ENCODE peak calls at places on chromosomes 1 and 21, in eight cellular contexts. G, Y, X, K, D, P, T and Q are unnamed samples.

GRCh38 chr1:212470059-212470458 is 37.3 kb downstream of the NENF start:
- DNase-seq in G (peak), Y (peak), X (peak), K (peak), D (peak), P (peak), T (no peak), Q (no peak)

GRCh38 chr1:46721204-46721603 is 2.3 kb upstream of the EFCAB14 start:
- DNase-seq in G (no peak), Y (no peak), X (no peak), K (no peak), D (no peak), P (no peak), T (no peak), Q (no peak)

GRCh38 chr1:38786040-38786436 is 73.5 kb downstream of the RRAGC start:
- DNase-seq in G (no peak), Y (no peak), X (no peak), K (no peak), D (no peak), P (no peak), T (no peak), Q (no peak)

GRCh38 chr1:6259491-6260362 is 1.2 kb downstream of the GPR153 start:
- DNase-seq in G (peak), Y (peak), X (peak), K (peak), D (peak), P (peak), T (peak), Q (peak)

GRCh38 chr21:42248783-42249597 is 30.1 kb downstream of the ABCG1 start:
- DNase-seq in G (no peak), Y (no peak), X (no peak), K (no peak), D (no peak), P (no peak), T (no peak), Q (no peak)

GRCh38 chr1:199161319-199161680 is 522.5 kb downstream of the PTPRC start:
- DNase-seq in G (no peak), Y (no peak), X (no peak), K (no peak), D (no peak), P (no peak), T (no peak), Q (no peak)

GRCh38 chr1:14055442-14056225 is 355.6 kb downstream of the PRDM2 start:
- DNase-seq in G (no peak), Y (no peak), X (no peak), K (peak), D (no peak), P (no peak), T (no peak), Q (no peak)

GRCh38 chr1:78586572-78586971 is 33.7 kb upstream of the IFI44L start:
- DNase-seq in G (no peak), Y (peak), X (no peak), K (peak), D (no peak), P (peak), T (no peak), Q (no peak)

GRCh38 chr1:234528073-234528865 is 49.3 kb upstream of the TARBP1 start:
- DNase-seq in G (no peak), Y (no peak), X (no peak), K (no peak), D (no peak), P (no peak), T (no peak), Q (no peak)

DNA sequence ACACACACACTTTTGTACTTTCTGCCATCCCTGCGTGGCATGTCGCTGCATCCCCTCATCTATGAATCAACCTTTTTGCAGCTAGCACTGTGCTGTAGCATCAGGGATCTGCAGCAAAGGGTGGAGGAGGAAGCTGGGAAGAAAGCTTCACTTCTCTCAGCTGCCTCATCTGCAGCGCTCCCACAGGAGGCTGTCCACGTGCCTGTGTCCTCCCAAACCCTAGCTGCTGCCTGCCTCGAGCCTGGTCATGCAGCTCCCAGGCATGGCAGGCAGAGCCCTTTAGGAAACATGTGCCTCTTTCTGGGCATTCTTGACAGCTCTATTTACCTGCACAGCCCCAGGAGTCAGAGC is 262.1 kb upstream of the SGIP1 start:
- DNase-seq in G (peak), Y (peak), X (no peak), K (peak), D (peak), P (peak), T (no peak), Q (no peak)
- H3K4me3 ChIP-seq in G (no peak), Y (peak), X (no peak), K (no peak), D (no peak), P (peak), T (no peak), Q (no peak)

GRCh38 chr1:23693599-23693998 is 2.0 kb downstream of the RPL11 start:
- DNase-seq in G (no peak), Y (no peak), X (no peak), K (no peak), D (no peak), P (no peak), T (no peak), Q (no peak)
- H3K4me3 ChIP-seq in G (peak), Y (peak), X (no peak), K (peak), D (no peak), P (peak), T (no peak), Q (no peak)

GRCh38 chr1:89631756-89632155 is 1.2 kb upstream of the LRRC8C start:
- DNase-seq in G (no peak), Y (no peak), X (no peak), K (no peak), D (no peak), P (no peak), T (peak), Q (no peak)
- H3K4me3 ChIP-seq in G (peak), Y (peak), X (no peak), K (no peak), D (peak), P (no peak), T (peak), Q (peak)

GRCh38 chr1:8456306-8456912 is 138.5 kb downstream of the SLC45A1 start:
- DNase-seq in G (no peak), Y (peak), X (no peak), K (peak), D (no peak), P (peak), T (no peak), Q (no peak)
- H3K4me3 ChIP-seq in G (no peak), Y (no peak), X (no peak), K (no peak), D (no peak), P (no peak), T (no peak), Q (no peak)

GRCh38 chr1:64043976-64044375 is 159.4 kb upstream of the UBE2U start:
- DNase-seq in G (no peak), Y (peak), X (no peak), K (peak), D (no peak), P (peak), T (no peak), Q (no peak)
- H3K4me3 ChIP-seq in G (no peak), Y (no peak), X (no peak), K (no peak), D (no peak), P (no peak), T (no peak), Q (no peak)

GRCh38 chr1:32701421-32701911 is 1.1 kb downstream of the SYNC start:
- DNase-seq in G (no peak), Y (no peak), X (no peak), K (no peak), D (no peak), P (no peak), T (peak), Q (no peak)
- H3K4me3 ChIP-seq in G (peak), Y (peak), X (no peak), K (peak), D (peak), P (peak), T (no peak), Q (no peak)

GRCh38 chr1:205344010-205344808 is 12.5 kb downstream of the KLHDC8A start:
- DNase-seq in G (no peak), Y (no peak), X (no peak), K (no peak), D (no peak), P (no peak), T (peak), Q (peak)
- H3K4me3 ChIP-seq in G (peak), Y (no peak), X (no peak), K (no peak), D (peak), P (peak), T (peak), Q (no peak)

GRCh38 chr1:206664740-206665139 is 20.0 kb upstream of the MAPKAPK2 start:
- DNase-seq in G (no peak), Y (no peak), X (no peak), K (no peak), D (no peak), P (no peak), T (no peak), Q (no peak)

GRCh38 chr1:206661161-206661820 is 23.4 kb upstream of the MAPKAPK2 start:
- DNase-seq in G (no peak), Y (no peak), X (no peak), K (no peak), D (no peak), P (no peak), T (no peak), Q (no peak)

GRCh38 chr1:206666954-206667353 is 17.8 kb upstream of the MAPKAPK2 start:
- DNase-seq in G (no peak), Y (no peak), X (no peak), K (no peak), D (no peak), P (no peak), T (no peak), Q (no peak)

GRCh38 chr1:206662396-206663092 is 22.2 kb upstream of the MAPKAPK2 start:
- DNase-seq in G (no peak), Y (no peak), X (no peak), K (no peak), D (no peak), P (no peak), T (no peak), Q (no peak)

GRCh38 chr1:206663832-206664652 is 20.7 kb upstream of the MAPKAPK2 start:
- DNase-seq in G (peak), Y (peak), X (peak), K (peak), D (peak), P (peak), T (peak), Q (peak)
- H3K4me3 ChIP-seq in G (no peak), Y (no peak), X (no peak), K (no peak), D (no peak), P (no peak), T (no peak), Q (no peak)

GRCh38 chr1:58893257-58893869 is 109.5 kb upstream of the JUN start:
- DNase-seq in G (no peak), Y (no peak), X (peak), K (no peak), D (no peak), P (peak), T (no peak), Q (no peak)

GRCh38 chr1:58896211-58897183 is 112.7 kb upstream of the JUN start:
- DNase-seq in G (no peak), Y (no peak), X (peak), K (no peak), D (no peak), P (no peak), T (no peak), Q (no peak)

GRCh38 chr1:58895559-58896135 is 111.8 kb upstream of the JUN start:
- DNase-seq in G (no peak), Y (no peak), X (no peak), K (no peak), D (no peak), P (no peak), T (no peak), Q (no peak)

GRCh38 chr1:58891347-58891746 is 107.5 kb upstream of the JUN start:
- DNase-seq in G (no peak), Y (no peak), X (no peak), K (no peak), D (no peak), P (no peak), T (no peak), Q (no peak)

GRCh38 chr1:58895082-58895481 is 111.2 kb upstream of the JUN start:
- DNase-seq in G (no peak), Y (no peak), X (peak), K (no peak), D (no peak), P (no peak), T (no peak), Q (no peak)
- H3K4me3 ChIP-seq in G (no peak), Y (no peak), X (no peak), K (no peak), D (no peak), P (no peak), T (no peak), Q (no peak)

DNA sequence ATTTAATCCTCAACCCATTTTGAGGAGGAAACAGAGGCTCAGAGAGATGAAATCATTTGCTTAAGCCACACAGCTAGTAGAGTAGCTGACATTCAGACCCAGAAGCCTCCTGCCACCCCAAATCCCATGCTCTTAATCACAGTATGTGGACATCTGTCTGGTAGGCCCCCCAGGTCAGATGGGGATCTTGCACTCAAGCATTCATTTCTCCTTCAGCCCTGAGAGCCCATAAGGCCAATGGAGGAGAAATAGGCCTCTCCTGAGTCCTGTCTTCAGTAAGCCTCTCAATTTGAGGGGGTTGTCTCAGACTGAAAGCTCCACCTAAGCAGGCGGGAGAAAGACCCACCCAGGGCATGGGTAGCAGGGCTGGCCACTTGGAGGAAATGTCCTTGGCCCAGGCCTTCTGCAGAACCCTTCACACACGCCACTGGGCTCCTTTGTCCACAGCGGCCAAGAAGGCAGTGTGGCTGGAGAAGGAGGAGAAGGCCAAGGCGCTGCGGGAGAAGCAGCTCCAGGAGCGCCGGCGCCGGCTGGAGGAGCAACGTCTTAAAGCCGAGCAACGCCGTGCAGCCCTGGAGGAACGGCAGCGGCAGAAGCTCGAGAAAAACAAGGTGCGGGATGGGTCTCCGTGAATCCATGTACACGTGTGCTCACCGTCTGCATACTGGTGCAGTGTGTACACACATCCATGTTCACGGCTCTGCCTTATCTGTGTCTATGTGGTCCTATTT is 16.2 kb downstream of the MAP7D1 start:
- DNase-seq in G (no peak), Y (no peak), X (no peak), K (no peak), D (no peak), P (no peak), T (no peak), Q (no peak)
- H3K4me3 ChIP-seq in G (no peak), Y (no peak), X (no peak), K (no peak), D (no peak), P (no peak), T (no peak), Q (no peak)